ENCODE peak calls at places on chromosomes 6 and 20, in ten cellular contexts. U, I, Q, P, W, C, E, G, T and M are unnamed samples. For H3K27me3, the result is how much of the 10 kb centered on the place peaks cover.

GRCh38 chr20:2741463-2741862 is 48.9 kb downstream of the EBF4 start:
- DNase-seq in U (no peak), I (no peak), Q (no peak), P (no peak), W (no peak), C (no peak), E (no peak), G (no peak), T (no peak), M (no peak)

GRCh38 chr6:138498575-138499302 is 555 bp downstream of the NHSL1 start:
- DNase-seq in U (no peak), I (no peak), Q (no peak), P (no peak), W (no peak), C (no peak), E (no peak), G (no peak), T (no peak), M (no peak)

GRCh38 chr6:52399511-52400315 is 20.4 kb upstream of the EFHC1 start:
- DNase-seq in U (no peak), I (peak), Q (no peak), P (peak), W (peak), C (peak), E (no peak), G (no peak), T (peak), M (peak)

GRCh38 chr6:37555040-37555781 is 55.5 kb upstream of the CCDC167 start:
- DNase-seq in U (no peak), I (no peak), Q (no peak), P (no peak), W (no peak), C (no peak), E (no peak), G (no peak), T (no peak), M (no peak)

GRCh38 chr20:9397928-9398327 is 116.5 kb upstream of the LAMP5 start:
- DNase-seq in U (no peak), I (no peak), Q (no peak), P (no peak), W (no peak), C (no peak), E (peak), G (peak), T (no peak), M (no peak)

GRCh38 chr6:1463751-1464397 is 74.5 kb downstream of the FOXF2 start:
- DNase-seq in U (no peak), I (no peak), Q (no peak), P (no peak), W (no peak), C (peak), E (no peak), G (no peak), T (no peak), M (no peak)

GRCh38 chr6:158033077-158033750 is 51.6 kb downstream of the SYNJ2 start:
- DNase-seq in U (peak), I (no peak), Q (no peak), P (no peak), W (no peak), C (no peak), E (peak), G (no peak), T (no peak), M (no peak)

GRCh38 chr6:57262901-57263694 is 41.0 kb upstream of the RAB23 start:
- DNase-seq in U (no peak), I (no peak), Q (no peak), P (no peak), W (no peak), C (no peak), E (peak), G (no peak), T (no peak), M (no peak)

GRCh38 chr6:16333580-16333979 is 95.2 kb downstream of the GMPR start:
- DNase-seq in U (no peak), I (no peak), Q (no peak), P (no peak), W (no peak), C (no peak), E (no peak), G (no peak), T (no peak), M (no peak)

GRCh38 chr20:24999568-24999967 is 7.0 kb upstream of the APMAP start:
- DNase-seq in U (no peak), I (no peak), Q (no peak), P (no peak), W (peak), C (no peak), E (no peak), G (no peak), T (peak), M (no peak)

GRCh38 chr6:119348308-119349040 is 1.1 kb downstream of the MAN1A1 start:
- DNase-seq in U (peak), I (peak), Q (peak), P (peak), W (peak), C (peak), E (peak), G (peak), T (peak), M (peak)

GRCh38 chr6:14661188-14661587 is 543.6 kb downstream of the CD83 start:
- DNase-seq in U (no peak), I (no peak), Q (no peak), P (no peak), W (no peak), C (no peak), E (no peak), G (no peak), T (no peak), M (no peak)

GRCh38 chr6:169556758-169557505 is 144.9 kb downstream of the WDR27 start:
- DNase-seq in U (no peak), I (no peak), Q (no peak), P (no peak), W (no peak), C (no peak), E (no peak), G (no peak), T (no peak), M (no peak)

GRCh38 chr6:132130530-132131298 is 179.5 kb upstream of the CCN2 start:
- DNase-seq in U (no peak), I (no peak), Q (no peak), P (no peak), W (no peak), C (no peak), E (peak), G (peak), T (no peak), M (no peak)

GRCh38 chr6:105179244-105180065 is at the start of gene POPDC3:
- DNase-seq in U (no peak), I (peak), Q (peak), P (no peak), W (no peak), C (peak), E (no peak), G (peak), T (peak), M (peak)

GRCh38 chr20:43934833-43935232 is 20.2 kb downstream of the TOX2 start:
- DNase-seq in U (no peak), I (no peak), Q (no peak), P (no peak), W (no peak), C (no peak), E (no peak), G (no peak), T (no peak), M (no peak)

GRCh38 chr6:17381429-17382147 is 11.8 kb upstream of the CAP2 start:
- DNase-seq in U (no peak), I (no peak), Q (no peak), P (no peak), W (no peak), C (no peak), E (no peak), G (no peak), T (no peak), M (no peak)

GRCh38 chr6:21529431-21529830 is 64.1 kb upstream of the SOX4 start:
- DNase-seq in U (no peak), I (no peak), Q (no peak), P (no peak), W (no peak), C (no peak), E (no peak), G (no peak), T (no peak), M (no peak)

GRCh38 chr6:158653577-158654354 is 3.9 kb downstream of the SYTL3 start:
- DNase-seq in U (peak), I (no peak), Q (peak), P (peak), W (peak), C (peak), E (no peak), G (no peak), T (no peak), M (no peak)

GRCh38 chr6:111096246-111096645 is 8.9 kb downstream of the SLC16A10 start:
- DNase-seq in U (peak), I (no peak), Q (peak), P (peak), W (peak), C (no peak), E (no peak), G (no peak), T (peak), M (no peak)

GRCh38 chr6:142035890-142036289 is 96.8 kb upstream of the GJE1 start:
- DNase-seq in U (no peak), I (no peak), Q (no peak), P (no peak), W (no peak), C (no peak), E (no peak), G (no peak), T (no peak), M (no peak)

GRCh38 chr6:344816-345340 is 46.7 kb upstream of the IRF4 start:
- DNase-seq in U (peak), I (no peak), Q (no peak), P (no peak), W (no peak), C (no peak), E (no peak), G (no peak), T (no peak), M (no peak)

GRCh38 chr6:53691252-53691651 is 25.7 kb upstream of the KLHL31 start:
- DNase-seq in U (no peak), I (no peak), Q (no peak), P (no peak), W (no peak), C (no peak), E (no peak), G (no peak), T (no peak), M (no peak)

GRCh38 chr20:62368629-62369507 is 1.8 kb upstream of the LAMA5 start:
- DNase-seq in U (no peak), I (peak), Q (peak), P (peak), W (no peak), C (peak), E (no peak), G (peak), T (peak), M (peak)
- TF ChIP-seq CTCF in U (peak), I (peak), Q (no peak), P (no peak), W (peak), C (peak), E (peak), G (peak), T (peak), M (peak)

GRCh38 chr6:90463359-90463758 is 123.5 kb downstream of the MAP3K7 start:
- DNase-seq in U (no peak), I (no peak), Q (no peak), P (no peak), W (no peak), C (no peak), E (no peak), G (no peak), T (no peak), M (no peak)
- H3K4me3 ChIP-seq in U (no peak), I (no peak), Q (no peak), P (no peak), W (no peak), C (no peak), E (no peak), G (no peak), T (no peak), M (no peak)

GRCh38 chr6:168217216-168217879 is 102.2 kb downstream of the DACT2 start:
- DNase-seq in U (no peak), I (no peak), Q (no peak), P (no peak), W (no peak), C (no peak), E (no peak), G (no peak), T (no peak), M (no peak)
- H3K27me3 ChIP-seq in U (under half), I (under half), Q (under half), P (under half), W (under half), C (under half), E (under half), G (under half), T (under half), M (under half)

DNA sequence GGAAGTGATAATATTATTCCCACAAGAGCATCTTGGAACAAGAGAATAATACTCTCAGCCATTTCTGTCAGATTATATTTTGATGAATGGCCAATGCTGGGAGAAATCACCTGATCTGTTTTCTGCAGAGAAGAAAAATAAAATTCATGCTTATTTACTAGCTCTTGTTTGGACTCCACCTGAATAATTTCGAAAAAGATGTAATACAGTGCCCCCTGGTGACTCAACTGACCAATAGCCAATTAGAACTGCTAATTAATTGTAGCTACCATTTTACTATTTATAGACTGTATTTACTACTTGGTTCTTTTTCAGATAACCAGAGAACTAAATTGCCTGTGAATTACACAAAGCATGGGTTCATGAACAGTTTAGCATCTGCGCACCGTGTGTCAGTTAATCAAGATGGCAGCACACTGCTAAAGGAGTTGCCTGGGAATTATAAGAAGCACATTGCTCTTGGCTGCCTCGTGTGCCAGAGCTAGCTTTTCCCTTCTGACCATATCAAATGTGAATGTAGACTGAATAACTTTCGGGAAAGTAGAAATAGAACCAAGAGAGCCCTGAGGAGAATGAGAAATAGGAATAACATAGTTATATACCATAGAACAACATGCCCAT is 78.6 kb upstream of the TRDN start:
- DNase-seq in U (no peak), I (peak), Q (no peak), P (peak), W (no peak), C (peak), E (no peak), G (no peak), T (peak), M (no peak)
- TF ChIP-seq CTCF in U (peak), I (peak), Q (no peak), P (peak), W (peak), C (peak), E (peak), G (peak), T (peak), M (peak)

DNA sequence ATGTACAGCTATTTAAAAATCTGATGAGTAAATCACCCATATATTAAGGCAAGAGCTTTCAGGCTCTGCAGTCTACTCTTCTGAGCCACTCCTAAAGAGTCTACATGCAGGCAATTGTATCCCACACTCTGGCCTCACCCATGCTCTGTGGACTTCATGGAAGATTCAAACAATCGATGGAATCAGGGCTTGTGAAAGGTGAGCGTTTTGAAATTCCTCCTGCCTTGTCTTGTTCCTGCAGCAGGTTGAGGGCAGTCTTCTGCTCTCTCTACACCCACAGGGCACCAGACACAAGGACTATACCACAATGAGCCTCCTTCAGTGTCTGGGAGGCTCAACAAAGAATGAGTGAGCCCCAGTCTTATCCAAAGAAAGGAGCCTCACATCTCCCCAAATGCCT is 51.1 kb downstream of the TBC1D7 start:
- DNase-seq in U (no peak), I (no peak), Q (no peak), P (no peak), W (no peak), C (no peak), E (no peak), G (no peak), T (no peak), M (no peak)
- H3K4me3 ChIP-seq in U (no peak), I (no peak), Q (no peak), P (no peak), W (no peak), C (no peak), E (no peak), G (no peak), T (no peak), M (no peak)

GRCh38 chr20:21113697-21114096 is 7.5 kb upstream of the LINC00237 start:
- DNase-seq in U (no peak), I (no peak), Q (no peak), P (no peak), W (no peak), C (no peak), E (no peak), G (no peak), T (no peak), M (no peak)
- H3K27me3 ChIP-seq in U (under half), I (under half), Q (under half), P (under half), W (under half), C (under half), E (under half), G (under half), T (under half), M (under half)

DNA sequence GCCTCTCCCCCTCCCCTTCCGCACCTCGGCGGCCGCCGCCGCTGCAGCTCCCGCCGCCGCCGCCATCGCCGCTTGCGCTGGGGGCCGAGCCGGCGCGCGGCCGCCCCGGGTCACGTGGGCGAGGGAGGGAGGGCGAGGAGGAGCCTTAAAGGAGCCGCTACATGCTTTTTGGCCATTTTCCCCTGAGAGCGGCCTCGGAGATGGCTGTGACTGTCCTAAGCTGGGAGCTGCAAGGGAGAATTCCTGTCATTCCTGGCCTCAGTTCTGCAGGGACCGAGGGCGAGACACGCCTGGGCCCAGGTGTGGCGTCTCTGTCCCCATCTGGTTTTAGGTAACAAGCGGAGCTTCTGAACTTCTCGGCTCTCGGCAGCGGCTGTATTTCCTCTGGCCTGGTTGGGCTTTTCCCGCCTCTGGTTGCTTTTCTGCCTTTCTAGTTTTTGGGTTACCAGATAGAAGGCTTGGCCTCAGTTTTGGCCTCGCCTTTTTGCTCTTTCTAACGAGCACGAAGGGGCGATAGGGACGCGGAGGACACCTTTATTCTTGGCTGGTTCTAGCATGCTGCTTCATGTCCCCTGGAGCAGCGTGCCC is at the start of gene EHMT2:
- DNase-seq in U (peak), I (peak), Q (peak), P (peak), W (peak), C (peak), E (peak), G (peak), T (peak), M (peak)
- TF ChIP-seq CTCF in U (no peak), I (no peak), Q (no peak), P (no peak), W (no peak), C (no peak), E (no peak), G (no peak), T (no peak), M (no peak)

GRCh38 chr20:62627901-62628612 is 14.2 kb upstream of the SLCO4A1 start:
- DNase-seq in U (no peak), I (no peak), Q (no peak), P (no peak), W (no peak), C (no peak), E (no peak), G (no peak), T (no peak), M (no peak)
- H3K4me3 ChIP-seq in U (no peak), I (no peak), Q (no peak), P (no peak), W (no peak), C (no peak), E (no peak), G (no peak), T (no peak), M (no peak)

DNA sequence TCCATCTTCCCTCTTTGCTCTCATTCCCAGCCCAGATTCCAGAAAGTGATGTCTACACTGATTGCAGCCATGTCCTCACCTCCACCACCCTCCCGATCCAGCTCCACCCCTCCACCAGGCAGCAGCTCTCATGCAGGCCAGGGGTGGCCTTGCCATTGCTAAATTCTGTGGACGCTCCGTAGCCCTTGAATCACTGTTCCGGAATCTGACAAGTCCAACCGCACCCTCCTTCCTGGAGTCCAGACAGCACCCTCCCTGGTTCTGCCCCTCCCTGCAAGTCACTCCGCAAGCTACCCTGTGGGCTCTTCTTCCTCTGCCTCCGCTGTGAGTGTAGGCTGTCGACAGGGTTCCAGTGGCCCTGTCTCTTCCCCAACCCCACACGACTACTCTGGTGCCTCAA is 26.2 kb downstream of the TNXB start:
- DNase-seq in U (no peak), I (no peak), Q (no peak), P (no peak), W (no peak), C (no peak), E (peak), G (no peak), T (no peak), M (no peak)
- H3K27me3 ChIP-seq in U (under half), I (under half), Q (under half), P (under half), W (under half), C (under half), E (under half), G (under half), T (under half), M (under half)

GRCh38 chr20:38905375-38905774 is 20.8 kb upstream of the FAM83D start:
- DNase-seq in U (no peak), I (no peak), Q (no peak), P (no peak), W (no peak), C (no peak), E (no peak), G (no peak), T (no peak), M (no peak)

GRCh38 chr20:38900606-38901005 is 25.6 kb upstream of the FAM83D start:
- DNase-seq in U (no peak), I (no peak), Q (no peak), P (no peak), W (no peak), C (no peak), E (no peak), G (no peak), T (no peak), M (no peak)

GRCh38 chr20:38897267-38897666 is 28.9 kb upstream of the FAM83D start:
- DNase-seq in U (no peak), I (no peak), Q (no peak), P (no peak), W (no peak), C (no peak), E (no peak), G (no peak), T (no peak), M (no peak)

GRCh38 chr20:38903335-38903734 is 22.9 kb upstream of the FAM83D start:
- DNase-seq in U (no peak), I (no peak), Q (no peak), P (no peak), W (no peak), C (no peak), E (no peak), G (no peak), T (no peak), M (no peak)

DNA sequence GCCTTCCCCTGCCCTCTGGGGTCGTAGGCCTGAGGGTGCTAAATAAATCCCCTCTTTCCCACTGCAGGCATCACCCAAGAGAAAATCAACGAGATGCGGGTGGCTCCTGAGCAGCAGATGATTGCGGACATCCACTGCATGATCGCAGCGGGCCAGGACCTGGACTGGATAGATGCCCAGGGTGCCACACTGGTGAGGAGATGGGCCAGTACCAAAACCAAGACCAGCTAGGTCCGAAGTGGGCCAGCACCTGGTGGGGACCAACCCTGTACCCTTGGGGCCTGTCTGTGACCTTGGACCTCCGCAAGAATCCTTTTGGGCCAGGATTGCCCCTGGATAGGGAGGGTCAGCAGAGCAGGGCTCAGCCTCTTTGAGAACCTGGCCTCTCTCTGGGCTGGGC is 23.6 kb upstream of the FAM83D start:
- DNase-seq in U (no peak), I (no peak), Q (no peak), P (no peak), W (no peak), C (no peak), E (no peak), G (no peak), T (no peak), M (no peak)
- TF ChIP-seq CTCF in U (no peak), I (no peak), Q (no peak), P (no peak), W (no peak), C (no peak), E (no peak), G (no peak), T (no peak), M (no peak)